ENCODE peak calls at places on chromosomes 4 and X, in four cellular contexts. I is K562, M is A549, T is HepG2. V is an unnamed sample.
A peak's percentile ranks its signal among the peaks of the same experiment; 100 is the strongest.

GRCh38 chr4:89137695-89138094 is 26.4 kb downstream of the TIGD2 start:
- DNase-seq in T (no peak), M (no peak), I (no peak), V (peak; percentile 50)

GRCh38 chrX:111181883-111182400 is 86.0 kb downstream of the PAK3 start:
- DNase-seq in T (no peak), M (no peak), I (no peak), V (no peak)

GRCh38 chrX:54357414-54358377 is at the start of gene WNK3:
- DNase-seq in I (no peak), T (peak; percentile 0), M (peak; percentile 35), V (peak; percentile 88)

GRCh38 chr4:44988011-44988410 is 261.7 kb upstream of the GNPDA2 start:
- DNase-seq in I (no peak), M (no peak), T (no peak), V (no peak)

GRCh38 chr4:4593596-4593995 is 51.7 kb upstream of the STX18 start:
- DNase-seq in M (no peak), T (no peak), I (no peak), V (no peak)

GRCh38 chrX:71098951-71099506 is 3.4 kb downstream of the FOXO4 start:
- DNase-seq in T (no peak), I (no peak), M (no peak), V (peak; percentile 26)

GRCh38 chrX:115226929-115227328 is 7.0 kb downstream of the LRCH2 start:
- DNase-seq in I (peak; percentile 15), T (peak; percentile 33), M (no peak), V (peak; percentile 13)

GRCh38 chr4:22238742-22239141 is 277.1 kb downstream of the ADGRA3 start:
- DNase-seq in I (no peak), T (peak; percentile 2), M (no peak), V (peak; percentile 38)

GRCh38 chrX:68503830-68504229 is 5.0 kb downstream of the YIPF6 start:
- DNase-seq in T (no peak), M (no peak), I (no peak), V (no peak)

GRCh38 chr4:85831647-85832046 is 356.7 kb downstream of the ARHGAP24 start:
- DNase-seq in T (no peak), I (no peak), M (no peak), V (no peak)

GRCh38 chrX:37603938-37604409 is 32.5 kb downstream of the LANCL3 start:
- DNase-seq in I (no peak), T (no peak), M (no peak), V (no peak)

GRCh38 chr4:176927664-176928063 is 134.9 kb upstream of the VEGFC start:
- DNase-seq in T (no peak), I (no peak), M (no peak), V (no peak)

GRCh38 chr4:25552580-25553271 is 102.9 kb upstream of the SLC34A2 start:
- DNase-seq in M (peak; percentile 47), T (no peak), I (no peak), V (no peak)

GRCh38 chr4:38178666-38178995 is 218.4 kb downstream of the PTTG2 start:
- DNase-seq in T (no peak), M (no peak), I (no peak), V (no peak)

GRCh38 chrX:109826954-109827708 is 94.1 kb upstream of the ACSL4 start:
- DNase-seq in M (peak; percentile 21), T (peak; percentile 72), I (no peak), V (no peak)

GRCh38 chr4:146450524-146450923 is 71.2 kb downstream of the SLC10A7 start:
- DNase-seq in T (no peak), M (no peak), I (no peak), V (no peak)

GRCh38 chr4:3087398-3087797 is 12.9 kb downstream of the HTT start:
- DNase-seq in M (no peak), I (no peak), T (no peak), V (no peak)

GRCh38 chrX:53704294-53704693 is 17.8 kb upstream of the HUWE1 start:
- DNase-seq in I (no peak), T (no peak), M (no peak), V (no peak)

GRCh38 chrX:16202943-16203342 is 35.7 kb downstream of the MAGEB17 start:
- DNase-seq in M (no peak), I (no peak), T (no peak), V (no peak)

GRCh38 chr4:55214172-55214571 is 88.8 kb upstream of the KDR start:
- DNase-seq in T (no peak), I (no peak), M (no peak), V (no peak)

GRCh38 chr4:47972181-47972580 is 44.3 kb downstream of the CNGA1 start:
- DNase-seq in I (no peak), T (no peak), M (no peak), V (no peak)

GRCh38 chr4:173231916-173232315 is 63.3 kb downstream of the GALNT7 start:
- DNase-seq in I (peak; percentile 66), M (no peak), T (no peak), V (no peak)
- TF ChIP-seq NR3C1 in I (no peak), M (no peak), T (no peak), V (no peak)

GRCh38 chr4:159229164-159229563 is 126.3 kb downstream of the RAPGEF2 start:
- DNase-seq in I (no peak), T (peak; percentile 80), M (no peak), V (no peak)
- TF ChIP-seq MAX in I (no peak), T (no peak), M (no peak), V (no peak)

GRCh38 chrX:133859336-133859735 is 126.1 kb downstream of the GPC3 start:
- DNase-seq in M (no peak), I (no peak), T (no peak), V (no peak)
- TF ChIP-seq NR3C1 in M (no peak), I (no peak), T (no peak), V (no peak)

DNA sequence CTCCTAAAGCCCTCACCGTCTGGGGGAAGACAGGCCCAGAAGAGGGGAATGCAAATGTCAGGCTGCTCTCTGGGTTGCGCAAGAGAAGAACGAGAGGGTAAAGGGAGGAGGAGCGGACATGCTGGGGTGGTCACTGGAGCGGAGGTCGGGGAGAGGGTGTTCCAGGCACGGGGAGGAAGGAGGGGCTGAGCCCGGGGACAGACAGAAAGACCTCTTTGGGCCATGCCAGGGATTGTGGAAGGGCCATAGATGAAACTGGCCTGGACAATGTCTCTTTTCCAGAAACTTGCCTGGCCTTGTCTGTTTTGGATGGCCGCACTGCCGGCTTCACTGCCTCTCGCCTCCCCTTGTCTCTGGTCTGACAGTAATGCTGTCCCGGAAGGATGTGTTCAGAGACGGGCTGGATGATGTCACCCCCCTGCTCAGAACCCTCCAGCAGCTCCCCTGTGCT is 121.0 kb downstream of the SORCS2 start:
- DNase-seq in M (no peak), T (no peak), I (no peak), V (no peak)
- TF ChIP-seq MAX in M (no peak), T (no peak), I (no peak), V (no peak)

DNA sequence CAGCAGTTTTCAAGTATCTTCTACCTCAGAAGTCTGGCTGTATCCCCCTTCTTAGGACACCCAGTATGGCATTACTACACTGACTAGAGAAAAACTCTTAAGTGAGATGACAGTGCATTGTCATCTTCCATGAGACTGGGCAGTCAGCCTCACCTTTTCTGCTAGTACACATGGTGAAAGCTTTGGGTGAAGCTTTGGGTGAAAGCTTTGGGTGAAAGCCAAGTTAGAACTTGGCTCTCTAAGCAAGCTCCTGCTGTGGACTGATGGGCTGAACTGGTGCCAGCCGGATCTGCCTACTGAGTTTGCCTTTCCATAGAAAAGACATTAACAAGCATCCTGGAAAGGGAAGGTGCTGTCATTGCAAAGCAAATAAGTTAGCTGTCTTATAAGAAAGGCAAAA is 8.8 kb downstream of the EPHA5 start:
- DNase-seq in T (no peak), I (no peak), M (no peak), V (peak; percentile 24)
- TF ChIP-seq NR3C1 in T (no peak), I (no peak), M (no peak), V (no peak)